ENCODE peak calls at places on chromosomes 12 and 14, in ten cellular contexts. U, A, F, B, O, K, Y, L, H and R are unnamed samples.

GRCh38 chr14:78152246-78153068 is 17.7 kb upstream of the NRXN3 start:
- DNase-seq in U (no peak), A (no peak), F (no peak), B (no peak), O (no peak), K (no peak), Y (no peak), L (no peak), H (no peak), R (no peak)

GRCh38 chr12:40286583-40286982 is 61.8 kb downstream of the LRRK2 start:
- DNase-seq in U (no peak), A (no peak), F (no peak), B (no peak), O (no peak), K (no peak), Y (no peak), L (no peak), H (no peak), R (no peak)

GRCh38 chr12:27220057-27220987 is 23.8 kb upstream of the STK38L start:
- DNase-seq in U (no peak), A (no peak), F (no peak), B (peak), O (no peak), K (peak), Y (no peak), L (no peak), H (no peak), R (no peak)

GRCh38 chr14:96956464-96957239 is 159.5 kb downstream of the VRK1 start:
- DNase-seq in U (no peak), A (no peak), F (no peak), B (no peak), O (no peak), K (no peak), Y (no peak), L (no peak), H (peak), R (no peak)

GRCh38 chr14:73230051-73230450 is 7.3 kb upstream of the PAPLN start:
- DNase-seq in U (no peak), A (no peak), F (no peak), B (no peak), O (peak), K (no peak), Y (no peak), L (no peak), H (no peak), R (no peak)

GRCh38 chr12:132547207-132547740 is 57.3 kb downstream of the FBRSL1 start:
- DNase-seq in U (no peak), A (no peak), F (no peak), B (no peak), O (no peak), K (no peak), Y (no peak), L (no peak), H (no peak), R (no peak)

GRCh38 chr14:49621114-49621881 is 699 bp downstream of the MGAT2 start:
- DNase-seq in U (peak), A (peak), F (peak), B (peak), O (peak), K (peak), Y (peak), L (peak), H (peak), R (peak)

GRCh38 chr14:73718742-73719251 is 4.6 kb upstream of the PNMA1 start:
- DNase-seq in U (no peak), A (peak), F (no peak), B (no peak), O (no peak), K (no peak), Y (no peak), L (no peak), H (no peak), R (no peak)

GRCh38 chr12:109592905-109593272 is 19.3 kb downstream of the MVK start:
- DNase-seq in U (no peak), A (no peak), F (no peak), B (no peak), O (no peak), K (no peak), Y (no peak), L (no peak), H (no peak), R (no peak)

GRCh38 chr14:74400919-74401503 is 25.0 kb downstream of the SYNDIG1L start:
- DNase-seq in U (no peak), A (peak), F (no peak), B (no peak), O (no peak), K (no peak), Y (no peak), L (no peak), H (no peak), R (no peak)

GRCh38 chr12:7542813-7543212 is 39.2 kb upstream of the CD163 start:
- DNase-seq in U (no peak), A (no peak), F (no peak), B (peak), O (no peak), K (no peak), Y (no peak), L (peak), H (no peak), R (peak)

GRCh38 chr14:39339003-39339402 is 93.2 kb downstream of the FBXO33 start:
- DNase-seq in U (peak), A (no peak), F (no peak), B (no peak), O (no peak), K (no peak), Y (peak), L (no peak), H (no peak), R (no peak)

GRCh38 chr12:76664731-76665130 is 99.2 kb upstream of the ZDHHC17 start:
- DNase-seq in U (no peak), A (no peak), F (no peak), B (no peak), O (no peak), K (no peak), Y (no peak), L (no peak), H (no peak), R (no peak)

GRCh38 chr12:78778339-78778738 is 86.2 kb upstream of the SYT1 start:
- DNase-seq in U (no peak), A (no peak), F (no peak), B (no peak), O (no peak), K (no peak), Y (no peak), L (peak), H (no peak), R (no peak)

GRCh38 chr14:24837280-24838046 is 203.5 kb upstream of the GZMB start:
- DNase-seq in U (no peak), A (no peak), F (no peak), B (no peak), O (no peak), K (peak), Y (no peak), L (peak), H (no peak), R (peak)

GRCh38 chr12:84276215-84276614 is 636.4 kb downstream of the SLC6A15 start:
- DNase-seq in U (no peak), A (no peak), F (no peak), B (peak), O (no peak), K (no peak), Y (no peak), L (no peak), H (no peak), R (no peak)

GRCh38 chr14:66974397-66975025 is 214.7 kb upstream of the GARIN2 start:
- DNase-seq in U (no peak), A (no peak), F (no peak), B (no peak), O (no peak), K (peak), Y (no peak), L (peak), H (no peak), R (peak)

GRCh38 chr12:26080911-26081310 is 43.9 kb downstream of the BHLHE41 start:
- DNase-seq in U (no peak), A (no peak), F (no peak), B (no peak), O (no peak), K (no peak), Y (no peak), L (no peak), H (no peak), R (no peak)

GRCh38 chr14:61570188-61570960 is 124.9 kb upstream of the HIF1A start:
- DNase-seq in U (no peak), A (peak), F (no peak), B (no peak), O (no peak), K (peak), Y (no peak), L (peak), H (no peak), R (no peak)

GRCh38 chr12:14454098-14454907 is 88.8 kb downstream of the ATF7IP start:
- DNase-seq in U (peak), A (no peak), F (no peak), B (peak), O (no peak), K (peak), Y (no peak), L (peak), H (no peak), R (peak)
- TF ChIP-seq CTCF in U (peak), A (no peak), F (peak), B (peak), O (no peak), K (peak), Y (peak), L (peak), H (peak), R (peak)

DNA sequence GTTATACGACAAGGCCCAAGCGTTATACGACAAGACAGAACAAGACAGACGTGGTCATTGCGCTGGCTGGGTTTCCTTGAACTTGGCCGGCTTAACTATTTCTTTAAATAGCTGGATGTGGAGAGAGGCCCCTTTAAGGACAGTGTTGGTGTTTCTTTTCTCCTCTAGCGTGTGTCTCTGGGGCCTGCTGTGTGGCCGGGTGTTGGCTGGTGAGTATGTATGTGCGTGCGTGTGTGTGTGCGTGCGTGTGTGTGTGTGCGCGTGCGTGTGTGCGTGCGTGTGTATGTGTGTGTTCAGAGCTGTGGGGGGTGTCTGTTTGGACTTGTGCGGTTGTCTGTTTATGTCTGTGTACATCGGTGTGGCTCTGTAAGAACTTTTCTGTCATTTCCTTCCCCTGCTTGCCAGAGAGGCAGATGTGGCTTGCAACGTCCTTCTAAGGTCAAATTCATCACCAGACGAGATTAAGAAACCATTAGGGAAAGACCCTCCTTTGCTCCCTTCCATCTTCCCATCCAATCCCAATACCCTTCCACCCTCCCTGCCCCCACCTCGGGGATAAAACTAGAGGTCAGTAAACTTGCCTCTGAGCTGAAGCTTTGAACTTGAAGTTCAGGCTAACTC is 78.6 kb upstream of the TBX3 start:
- DNase-seq in U (no peak), A (no peak), F (no peak), B (peak), O (no peak), K (no peak), Y (no peak), L (peak), H (no peak), R (peak)
- H3K27ac ChIP-seq in U (no peak), A (no peak), F (no peak), B (peak), O (no peak), K (no peak), Y (no peak), L (peak), H (peak), R (no peak)

GRCh38 chr14:56797569-56798446 is 12.5 kb downstream of the OTX2 start:
- DNase-seq in U (no peak), A (no peak), F (no peak), B (no peak), O (no peak), K (no peak), Y (no peak), L (no peak), H (no peak), R (no peak)
- H3K4me3 ChIP-seq in U (no peak), A (peak), F (no peak), B (no peak), O (peak), K (no peak), Y (no peak), L (no peak), H (peak), R (no peak)

DNA sequence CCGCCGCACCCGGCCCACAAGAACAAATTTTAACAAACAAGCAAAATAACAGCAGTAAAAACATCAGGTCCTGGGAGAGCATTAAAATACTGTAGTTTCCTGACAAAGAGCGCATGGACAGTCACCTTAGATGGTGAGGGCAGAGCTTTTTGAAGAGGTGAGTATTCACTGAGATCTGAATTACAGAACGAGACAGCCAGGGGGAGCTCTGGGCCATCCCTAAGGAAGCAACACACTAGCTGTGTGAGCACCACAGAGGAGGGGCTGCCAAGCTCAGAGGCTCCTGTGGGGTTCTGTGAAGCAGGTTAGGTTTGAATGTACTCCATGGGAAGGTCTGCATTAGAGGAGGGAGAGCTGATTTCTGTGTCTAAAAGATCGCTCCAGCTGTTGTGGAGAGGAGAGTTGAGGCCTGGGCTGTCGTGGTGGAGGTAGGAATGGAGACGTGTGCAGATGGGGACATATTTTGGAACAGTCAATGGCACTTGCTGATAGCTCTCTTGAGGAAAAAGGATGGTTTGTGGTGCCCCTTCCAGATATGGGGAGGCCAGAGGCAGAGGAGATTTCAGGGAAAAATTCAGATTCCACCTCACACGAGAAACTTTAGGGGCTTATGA is 72.9 kb downstream of the TRAFD1 start:
- DNase-seq in U (peak), A (no peak), F (peak), B (peak), O (no peak), K (peak), Y (peak), L (peak), H (peak), R (peak)
- TF ChIP-seq CTCF in U (peak), A (peak), F (peak), B (peak), O (no peak), K (peak), Y (peak), L (peak), H (peak), R (peak)

DNA sequence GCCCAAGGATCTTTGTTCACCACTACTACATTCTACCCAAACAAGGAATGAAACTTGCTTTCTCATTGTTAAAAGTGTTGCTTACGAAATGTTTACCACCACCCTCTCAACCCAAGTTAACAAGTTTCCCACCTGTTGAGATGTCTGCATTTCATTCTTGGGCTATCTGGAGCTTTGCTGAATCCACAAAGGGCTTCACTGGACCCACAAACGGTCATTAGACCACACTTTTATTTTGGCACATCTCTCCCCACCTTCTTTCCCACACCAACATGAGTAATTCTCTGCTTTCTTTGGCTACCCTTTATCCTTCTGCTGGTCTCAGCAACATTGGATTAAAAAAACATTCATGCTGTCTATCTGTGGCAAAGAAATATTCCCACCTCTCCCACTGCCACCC is 78.0 kb downstream of the TMEM260 start:
- DNase-seq in U (no peak), A (no peak), F (no peak), B (no peak), O (no peak), K (peak), Y (no peak), L (no peak), H (no peak), R (no peak)
- H3K27ac ChIP-seq in U (no peak), A (no peak), F (no peak), B (no peak), O (no peak), K (no peak), Y (no peak), L (no peak), H (no peak), R (no peak)

GRCh38 chr14:76919431-76919810 is 93.2 kb downstream of the LRRC74A start:
- DNase-seq in U (no peak), A (no peak), F (no peak), B (no peak), O (no peak), K (peak), Y (peak), L (no peak), H (no peak), R (no peak)

GRCh38 chr14:76920572-76921175 is 94.5 kb downstream of the LRRC74A start:
- DNase-seq in U (no peak), A (no peak), F (no peak), B (no peak), O (no peak), K (peak), Y (no peak), L (peak), H (no peak), R (no peak)

GRCh38 chr14:76918751-76919421 is 92.7 kb downstream of the LRRC74A start:
- DNase-seq in U (peak), A (peak), F (no peak), B (peak), O (peak), K (peak), Y (peak), L (peak), H (peak), R (peak)

GRCh38 chr14:76918176-76918750 is 92.1 kb downstream of the LRRC74A start:
- DNase-seq in U (no peak), A (peak), F (no peak), B (peak), O (peak), K (peak), Y (peak), L (peak), H (peak), R (peak)

DNA sequence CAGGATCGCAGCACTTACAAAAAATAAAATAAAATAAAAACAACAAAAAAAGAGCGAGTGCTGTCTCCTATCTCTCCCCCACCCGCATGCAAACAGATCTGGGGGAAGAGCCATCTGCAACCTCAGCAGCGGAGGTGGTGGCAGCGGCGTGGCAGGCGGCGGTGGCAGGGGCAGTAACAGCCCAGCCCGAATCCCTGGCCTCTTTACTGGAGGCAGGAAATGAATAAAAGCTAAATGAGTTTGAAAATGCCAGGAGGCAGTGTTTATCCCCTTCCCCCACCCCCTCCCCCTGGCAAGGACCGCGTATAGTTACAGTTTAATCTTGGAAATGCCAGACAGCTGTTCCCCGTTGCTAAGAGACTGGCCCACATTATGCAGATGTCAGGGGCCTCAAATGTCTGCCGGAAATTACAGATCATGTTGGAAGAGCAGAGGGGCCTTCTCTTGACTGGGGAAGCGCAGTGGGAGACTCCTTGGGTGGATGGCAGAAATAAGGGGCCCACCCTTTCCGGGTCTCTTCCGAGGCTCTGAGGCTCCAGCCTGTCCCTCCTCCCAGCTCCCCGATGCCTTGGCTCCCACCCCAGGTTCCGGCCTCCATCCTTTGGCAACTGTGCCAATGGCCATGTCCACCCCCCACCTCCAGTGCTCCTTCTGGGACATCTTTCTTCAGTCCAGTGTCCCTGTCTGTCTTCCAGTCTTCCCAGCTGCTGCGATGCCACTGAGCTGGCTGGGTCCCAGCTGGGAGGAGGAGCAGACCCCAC is 93.8 kb downstream of the LRRC74A start:
- DNase-seq in U (no peak), A (peak), F (no peak), B (peak), O (no peak), K (peak), Y (peak), L (peak), H (no peak), R (peak)
- H3K4me3 ChIP-seq in U (no peak), A (no peak), F (no peak), B (no peak), O (peak), K (peak), Y (no peak), L (no peak), H (no peak), R (no peak)

GRCh38 chr12:53176750-53177149 is 3.8 kb upstream of the ZNF740 start:
- DNase-seq in U (no peak), A (peak), F (no peak), B (no peak), O (no peak), K (no peak), Y (no peak), L (no peak), H (no peak), R (no peak)

GRCh38 chr12:53171725-53172329 is 8.7 kb upstream of the ZNF740 start:
- DNase-seq in U (peak), A (no peak), F (no peak), B (no peak), O (peak), K (no peak), Y (no peak), L (no peak), H (no peak), R (no peak)

GRCh38 chr12:53173085-53173715 is 7.3 kb upstream of the ZNF740 start:
- DNase-seq in U (no peak), A (peak), F (no peak), B (no peak), O (peak), K (peak), Y (no peak), L (no peak), H (no peak), R (no peak)

GRCh38 chr12:53172352-53172751 is 8.2 kb upstream of the ZNF740 start:
- DNase-seq in U (no peak), A (no peak), F (no peak), B (peak), O (peak), K (peak), Y (no peak), L (peak), H (no peak), R (peak)

DNA sequence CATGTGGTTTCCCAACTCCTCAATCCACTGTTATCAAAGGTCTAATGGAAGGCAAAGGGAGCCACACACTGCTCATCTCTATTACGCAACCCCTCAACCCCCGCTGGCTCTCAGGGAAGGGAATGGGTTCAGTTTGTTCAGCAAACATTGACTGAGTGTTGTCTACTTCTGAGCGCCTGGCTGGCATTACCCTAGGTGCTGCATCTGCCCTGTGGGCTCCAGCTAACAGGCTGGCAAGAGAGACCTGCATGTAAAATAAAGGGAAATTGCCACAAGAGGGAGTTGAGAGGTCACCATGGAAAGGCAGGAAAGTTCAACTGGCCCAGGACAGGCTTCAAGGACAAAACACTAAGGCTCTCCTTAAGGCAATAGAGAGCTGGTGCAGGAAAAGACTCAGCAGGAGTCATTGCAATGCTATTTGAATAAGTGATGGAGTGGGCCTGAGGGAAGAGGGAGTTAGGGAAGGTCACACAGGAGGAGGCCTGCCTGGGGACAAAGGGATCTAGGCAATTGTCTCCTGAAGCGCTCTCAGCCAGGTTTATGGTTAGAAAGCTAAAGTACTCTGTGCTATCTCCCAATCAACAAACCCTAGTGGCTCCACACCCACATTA is 5.5 kb upstream of the ZNF740 start:
- DNase-seq in U (peak), A (peak), F (no peak), B (peak), O (peak), K (peak), Y (no peak), L (peak), H (no peak), R (no peak)
- TF ChIP-seq CTCF in U (peak), A (no peak), F (no peak), B (peak), O (no peak), K (no peak), Y (no peak), L (peak), H (peak), R (peak)